ENCODE peak calls at places on chromosomes 6 and 20, in four cellular contexts. W is T-helper 9 cell; T is activated CD4-positive, CD25-positive, alpha-beta regulatory T cell treated with anti-CD3 and anti-CD28 coated beads, Interleukin-2, amount 50 U/mL, for 16 hours; Z is effector memory CD8-positive, alpha-beta T cell. R is an unnamed sample.

GRCh38 chr6:118770835-118771234 is 119.4 kb upstream of the CEP85L start:
- DNase-seq in W (no peak), Z (no peak), T (no peak), R (no peak)

GRCh38 chr6:144346719-144347446 is 61.7 kb downstream of the UTRN start:
- DNase-seq in T (no peak), Z (no peak), W (no peak), R (no peak)

GRCh38 chr20:37992802-37993538 is 40.3 kb downstream of the TTI1 start:
- DNase-seq in W (no peak), T (no peak), Z (peak; percentile 2), R (peak; percentile 89)

GRCh38 chr20:14553774-14554524 is 216.5 kb upstream of the FLRT3 start:
- DNase-seq in T (no peak), W (no peak), Z (no peak), R (no peak)

GRCh38 chr20:63103402-63104311 is 96.9 kb upstream of the BHLHE23 start:
- DNase-seq in T (no peak), Z (no peak), W (peak; percentile 16), R (peak; percentile 20)

GRCh38 chr6:111590209-111590955 is 15.3 kb downstream of the TRAF3IP2 start:
- DNase-seq in T (no peak), W (no peak), Z (no peak), R (no peak)

GRCh38 chr6:34580707-34581560 is 24.8 kb upstream of the SPDEF start:
- DNase-seq in Z (no peak), T (no peak), W (no peak), R (no peak)

GRCh38 chr20:1567392-1568165 is 10.1 kb upstream of the SIRPD start:
- DNase-seq in Z (no peak), T (no peak), W (no peak), R (no peak)

GRCh38 chr6:127554435-127555006 is 22.5 kb upstream of the C6orf58 start:
- DNase-seq in T (no peak), Z (no peak), W (no peak), R (peak; percentile 77)

GRCh38 chr20:62063601-62063980 is 2.1 kb downstream of the TAF4 start:
- DNase-seq in W (no peak), T (no peak), Z (no peak), R (peak; percentile 45)

GRCh38 chr6:7183707-7184106 is 75.9 kb downstream of the RREB1 start:
- DNase-seq in Z (no peak), W (no peak), T (no peak), R (peak; percentile 93)

GRCh38 chr20:52493177-52493711 is 301.7 kb upstream of the ZFP64 start:
- DNase-seq in Z (no peak), T (no peak), W (no peak), R (peak; percentile 95)

GRCh38 chr6:7991992-7992815 is 72.0 kb downstream of the BLOC1S5 start:
- DNase-seq in Z (no peak), T (no peak), W (no peak), R (peak; percentile 52)

GRCh38 chr6:107670792-107671199 is 153.3 kb downstream of the SCML4 start:
- DNase-seq in Z (no peak), T (no peak), W (no peak), R (peak; percentile 28)

GRCh38 chr20:63361507-63362425 is 617 bp upstream of the CHRNA4 start:
- DNase-seq in T (no peak), Z (no peak), W (no peak), R (no peak)

GRCh38 chr6:168538892-168539811 is 98.2 kb downstream of the SMOC2 start:
- DNase-seq in W (no peak), Z (no peak), T (no peak), R (no peak)

GRCh38 chr20:11853359-11853758 is 64.3 kb upstream of the BTBD3 start:
- DNase-seq in W (no peak), T (no peak), Z (no peak), R (no peak)

R was measured in NCI-H82.